ENCODE peak calls at places on chromosomes 16 and 17, in four cellular contexts. A, I, Y and K are unnamed samples.
A peak's percentile ranks its signal among the peaks of the same experiment; 100 is the strongest.

GRCh38 chr17:66449418-66449977 is 147.1 kb downstream of the PRKCA start:
- DNase-seq in Y (no peak), I (no peak), A (no peak), K (no peak)

GRCh38 chr17:61323696-61324539 is 75.7 kb upstream of the TBX2 start:
- DNase-seq in A (no peak), I (no peak), Y (no peak), K (no peak)

GRCh38 chr17:75549246-75550138 is 24.0 kb downstream of the LLGL2 start:
- DNase-seq in Y (no peak), I (no peak), A (no peak), K (no peak)

GRCh38 chr17:10750210-10750609 is 20.4 kb upstream of the TMEM220 start:
- DNase-seq in A (no peak), I (no peak), Y (no peak), K (no peak)

GRCh38 chr16:89060207-89060794 is 33.4 kb upstream of the ACSF3 start:
- DNase-seq in I (no peak), Y (no peak), A (no peak), K (no peak)

GRCh38 chr16:50213939-50214519 is 52.3 kb upstream of the ADCY7 start:
- DNase-seq in Y (no peak), A (no peak), I (no peak), K (peak; percentile 51)

GRCh38 chr17:73028311-73028755 is 64.2 kb downstream of the SLC39A11 start:
- DNase-seq in Y (no peak), A (no peak), I (no peak), K (no peak)

GRCh38 chr17:57080708-57081107 is 4.3 kb upstream of the AKAP1 start:
- DNase-seq in I (no peak), Y (no peak), A (no peak), K (no peak)

GRCh38 chr17:21539146-21539545 is 153.2 kb upstream of the KCNJ18 start:
- DNase-seq in Y (no peak), I (no peak), A (no peak), K (no peak)